ENCODE peak calls at places on chromosomes 13 and 19, in four cellular contexts. G is K562, Z is H1, X is SK-N-SH. O is an unnamed sample.
A peak's percentile ranks its signal among the peaks of the same experiment; 100 is the strongest.

GRCh38 chr19:10922638-10923014 is 5.8 kb downstream of the YIPF2 start:
- DNase-seq in X (no peak), G (no peak), Z (no peak), O (no peak)

GRCh38 chr13:97564929-97565328 is 131.0 kb downstream of the RAP2A start:
- DNase-seq in X (no peak), G (no peak), Z (no peak), O (no peak)

GRCh38 chr19:5436101-5436947 is 18.9 kb upstream of the ZNRF4 start:
- DNase-seq in X (peak; percentile 99), Z (peak; percentile 68), G (peak; percentile 96), O (peak; percentile 93)

GRCh38 chr19:31383553-31383952 is 34.3 kb upstream of the TSHZ3 start:
- DNase-seq in Z (no peak), G (no peak), X (no peak), O (no peak)

GRCh38 chr19:5341448-5341820 is 822 bp upstream of the PTPRS start:
- DNase-seq in X (no peak), G (no peak), Z (no peak), O (no peak)

GRCh38 chr19:3065675-3066357 is 3.5 kb upstream of the TLE5 start:
- DNase-seq in G (no peak), X (peak; percentile 13), Z (no peak), O (no peak)

GRCh38 chr13:87052731-87053130 is 618.4 kb upstream of the SLITRK5 start:
- DNase-seq in G (no peak), Z (no peak), X (no peak), O (no peak)

GRCh38 chr19:38172001-38172400 is 52.0 kb downstream of the DPF1 start:
- DNase-seq in G (no peak), Z (no peak), X (no peak), O (no peak)

GRCh38 chr19:49338023-49338677 is 2.9 kb downstream of the CD37 start:
- DNase-seq in Z (no peak), X (no peak), G (no peak), O (peak; percentile 56)

DNA sequence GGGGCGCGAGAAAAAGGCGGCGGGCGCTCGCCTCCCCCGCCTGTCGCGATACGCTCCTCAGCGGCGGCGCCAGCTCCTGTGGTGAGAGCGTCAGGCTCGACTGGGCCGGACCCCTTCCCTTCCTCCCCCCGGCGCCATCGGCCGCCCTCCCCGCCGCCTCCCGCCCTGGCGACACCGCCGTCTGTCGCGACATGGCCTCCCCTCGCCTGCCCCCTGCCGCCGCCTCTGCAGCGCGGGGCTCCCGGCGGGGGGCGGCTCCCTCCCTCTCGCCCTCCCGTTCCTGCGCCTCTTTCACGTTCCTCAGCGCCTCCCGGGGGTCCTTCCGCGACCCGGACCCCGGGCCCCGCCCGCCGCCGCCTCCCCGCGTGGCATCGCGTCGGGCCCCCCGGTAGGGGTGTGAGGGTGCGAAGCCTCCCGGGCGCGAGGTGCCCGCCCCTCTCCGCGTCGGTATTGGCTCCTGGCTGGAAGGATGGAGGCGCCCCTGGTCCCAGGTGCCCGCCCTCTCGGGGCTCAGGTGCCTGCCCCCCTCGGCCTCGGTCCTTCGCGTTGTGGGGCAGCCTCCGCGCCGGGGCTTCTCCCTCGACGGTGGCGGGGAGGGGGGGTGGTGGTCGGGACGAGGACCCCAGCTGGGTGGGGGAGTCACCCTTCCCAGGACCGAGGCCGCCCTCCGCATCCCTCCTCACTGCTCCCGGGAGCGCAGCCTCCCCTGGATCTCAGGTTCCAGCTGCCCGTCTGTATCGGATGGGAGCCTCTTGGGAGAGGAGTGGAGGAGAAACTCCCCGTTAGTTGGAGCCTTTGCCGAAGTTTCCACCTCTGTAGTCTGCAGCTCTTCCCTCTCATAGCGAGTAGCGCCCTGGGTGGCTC is 583 bp downstream of the CNOT3 start:
- DNase-seq in G (peak; percentile 36), Z (no peak), X (peak; percentile 75), O (no peak)
- TF ChIP-seq TEAD4 in G (no peak), Z (no peak), X (no peak), O (no peak)

DNA sequence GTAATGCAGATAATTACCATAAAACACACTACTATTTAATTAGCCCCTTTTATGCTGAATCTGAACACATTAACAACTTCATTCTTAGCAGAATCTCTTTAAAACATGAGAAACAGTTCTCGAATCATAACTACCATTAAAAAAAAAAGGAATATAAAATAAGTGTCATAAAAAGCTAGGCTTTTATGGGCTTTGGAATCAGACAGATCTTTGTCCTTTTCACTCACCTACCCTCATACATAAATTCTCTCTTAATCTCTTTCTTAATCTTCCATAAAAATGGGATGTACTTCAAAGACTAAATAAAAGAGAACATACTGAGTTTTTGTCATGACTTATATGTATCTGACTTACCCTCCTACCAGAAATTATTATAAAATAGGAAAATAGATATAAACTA is 961.4 kb upstream of the MIR17HG start:
- DNase-seq in Z (no peak), X (no peak), G (no peak), O (no peak)
- TF ChIP-seq TEAD4 in Z (no peak), X (no peak), G (no peak), O (no peak)

DNA sequence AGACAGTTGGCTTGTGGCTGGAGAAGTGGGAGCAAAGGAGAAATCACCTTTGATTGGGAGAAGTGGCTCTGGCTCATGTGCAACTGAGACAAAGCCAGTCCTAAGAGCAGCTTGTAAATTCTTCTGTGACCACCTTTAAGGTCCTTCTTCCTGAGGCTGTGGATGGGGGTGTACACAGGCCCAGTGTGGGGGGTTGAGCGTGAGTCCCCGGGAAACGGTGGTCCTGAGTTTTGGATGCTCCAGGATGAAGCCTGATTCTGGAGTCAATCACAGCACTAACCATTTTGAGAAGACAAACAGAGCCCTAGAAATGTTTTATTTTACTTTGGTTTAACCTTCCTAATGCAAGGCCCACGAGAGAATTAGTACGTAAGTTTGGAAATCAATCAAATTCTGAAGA is 3.9 kb upstream of the CEBPA start:
- DNase-seq in X (no peak), Z (no peak), G (no peak), O (no peak)
- TF ChIP-seq TEAD4 in X (no peak), Z (no peak), G (no peak), O (no peak)

DNA sequence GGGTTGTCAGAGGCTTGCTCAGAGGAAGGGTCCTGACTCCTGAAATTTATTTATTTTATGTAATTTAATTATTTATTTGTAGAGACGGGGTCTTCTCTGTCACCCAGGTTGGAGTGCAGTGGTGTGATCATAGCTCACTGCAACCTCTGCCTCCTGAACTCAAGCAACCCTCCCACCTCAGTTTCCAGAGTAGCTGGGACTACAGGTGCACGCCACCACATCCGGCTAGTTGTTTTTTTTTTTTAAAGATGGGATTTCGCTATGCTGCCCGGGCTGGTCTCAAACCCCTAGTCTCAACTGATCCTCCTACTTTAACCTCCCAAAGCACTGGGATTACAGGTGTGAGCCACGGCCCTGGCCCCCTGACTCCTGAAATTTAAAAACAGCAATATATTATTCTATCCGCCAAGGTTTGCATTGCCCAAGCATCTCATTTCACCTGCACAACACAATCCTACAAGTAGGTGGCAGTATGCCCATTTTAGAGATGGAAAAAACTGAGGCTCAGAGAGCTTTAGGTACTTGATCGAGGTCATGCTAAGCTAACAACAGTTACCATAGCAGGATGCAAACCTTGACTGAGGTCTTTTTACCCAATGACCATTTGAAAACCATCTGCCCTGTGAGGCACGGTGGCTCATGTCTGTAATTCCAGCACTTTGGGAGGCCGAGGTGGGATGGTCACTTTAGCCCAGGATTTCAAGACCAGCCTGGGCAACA is 18.1 kb downstream of the ARHGEF18 start:
- DNase-seq in Z (no peak), G (peak; percentile 58), X (no peak), O (no peak)
- TF ChIP-seq TEAD4 in Z (peak; percentile 66), G (no peak), X (no peak), O (no peak)

DNA sequence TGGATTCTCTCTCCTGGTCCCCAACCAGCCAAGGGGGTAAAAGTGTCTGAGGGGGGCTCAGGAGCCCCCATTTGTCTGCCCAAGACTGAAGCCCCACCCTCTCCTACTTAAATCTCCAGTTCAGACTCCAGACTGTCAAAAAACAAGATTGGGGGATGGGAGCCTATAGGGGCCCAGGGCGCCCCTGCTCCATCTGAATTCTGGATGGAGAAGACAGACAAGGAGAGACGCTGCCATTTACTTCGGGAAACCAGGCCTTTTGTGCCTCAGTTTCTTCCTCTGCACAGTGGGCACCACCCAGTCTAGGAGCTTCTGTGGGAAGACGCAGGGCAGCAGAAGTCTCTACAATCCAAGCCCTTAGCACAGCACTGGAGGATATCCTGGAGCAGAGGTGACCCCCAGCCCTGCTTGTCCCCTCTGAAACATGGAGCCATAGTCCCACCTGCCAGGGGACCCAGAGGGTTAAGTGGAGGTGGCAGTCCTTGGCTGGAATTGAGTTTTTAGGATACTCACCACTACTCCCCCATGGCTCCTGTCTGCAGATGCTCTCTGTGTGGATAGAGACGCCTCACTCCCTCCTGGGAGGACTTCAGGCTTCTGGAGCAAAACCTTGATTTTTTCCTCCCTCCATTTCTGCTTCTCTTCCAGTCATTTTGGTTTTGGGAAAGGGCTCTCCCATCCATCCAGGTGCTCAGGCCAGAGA is 1.7 kb upstream of the CRLF1 start:
- DNase-seq in Z (no peak), G (no peak), X (peak; percentile 29), O (no peak)
- TF ChIP-seq TEAD4 in Z (no peak), G (no peak), X (no peak), O (no peak)

GRCh38 chr19:27647423-27647822 is 1565.5 kb downstream of the UQCRFS1 start:
- DNase-seq in Z (no peak), G (no peak), X (no peak), O (no peak)
- TF ChIP-seq TEAD4 in Z (no peak), G (no peak), X (no peak), O (no peak)

GRCh38 chr13:31207630-31208549 is 8.1 kb downstream of the B3GLCT start:
- DNase-seq in X (no peak), G (no peak), Z (no peak), O (no peak)
- TF ChIP-seq TEAD4 in X (no peak), G (no peak), Z (no peak), O (no peak)

O was measured in WTC11.